ENCODE peak calls at places on chromosomes 6 and 20, in ten cellular contexts. N is NCI-H524 treated with DMSO at 0.1 percent for 48 hours; J is stimulated activated CD4-positive, alpha-beta T cell treated with anti-CD3 and anti-CD28 coated beads, Interleukin-2, amount 100 ng/mL, for 48 hours; Z is stimulated activated naive CD8-positive, alpha-beta T cell treated with anti-CD3 and anti-CD28 coated beads, Interleukin-15, Interleukin-2, amounts not matched to agents 100 U/mL and 50 U/mL, for 24 hours; C is HFF-Myc; Q is B cell; X is ecto neural progenitor cell; A is mammary epithelial cell; W is NCI-H2171; M is activated CD4-positive, alpha-beta T cell treated with anti-CD3 and anti-CD28 coated beads, Interleukin-2, amount 10 ng/mL, durations not matched to agents 7 days and 5 days. F is an unnamed sample.

GRCh38 chr20:728022-728944 is 40.0 kb downstream of the SLC52A3 start:
- DNase-seq in C (no peak), M (peak; percentile 38), A (no peak), W (peak; percentile 94), N (peak; percentile 39), Z (peak; percentile 71), X (peak; percentile 87), Q (no peak), J (peak; percentile 54), F (peak; percentile 31)

GRCh38 chr6:68317366-68317765 is 317.7 kb upstream of the ADGRB3 start:
- DNase-seq in C (no peak), J (no peak), Z (no peak), A (no peak), X (no peak), W (no peak), M (no peak), N (no peak), Q (no peak), F (no peak)

GRCh38 chr6:148324297-148325007 is 18.2 kb upstream of the SASH1 start:
- DNase-seq in Q (no peak), A (no peak), W (no peak), M (no peak), N (no peak), Z (no peak), C (no peak), J (no peak), X (no peak), F (no peak)

GRCh38 chr6:125780540-125781306 is 10.0 kb upstream of the NCOA7 start:
- DNase-seq in W (peak; percentile 52), Q (peak; percentile 66), J (peak; percentile 45), C (no peak), Z (peak; percentile 64), N (peak; percentile 66), X (peak; percentile 51), A (peak; percentile 77), M (peak; percentile 60), F (peak; percentile 80)

GRCh38 chr6:24931752-24932691 is 3.7 kb downstream of the RIPOR2 start:
- DNase-seq in M (no peak), J (no peak), Z (peak; percentile 25), N (no peak), Q (no peak), W (no peak), X (no peak), A (peak; percentile 62), C (no peak), F (no peak)

GRCh38 chr6:36727491-36728021 is 29.9 kb downstream of the RAB44 start:
- DNase-seq in M (peak; percentile 17), C (peak; percentile 24), W (peak; percentile 93), A (peak; percentile 57), Z (no peak), Q (no peak), J (no peak), X (no peak), N (peak; percentile 87), F (peak; percentile 74)

GRCh38 chr6:142530566-142530965 is 228.8 kb downstream of the ADGRG6 start:
- DNase-seq in C (no peak), Z (no peak), N (no peak), W (no peak), Q (no peak), M (no peak), A (no peak), X (no peak), J (no peak), F (no peak)

GRCh38 chr6:33664506-33665057 is 43.5 kb downstream of the ITPR3 start:
- DNase-seq in Q (no peak), C (no peak), A (no peak), J (no peak), W (no peak), M (no peak), X (no peak), N (no peak), Z (no peak), F (no peak)

GRCh38 chr6:87118054-87118453 is 23.1 kb upstream of the CGA start:
- DNase-seq in Q (no peak), M (no peak), N (no peak), J (no peak), Z (no peak), A (peak; percentile 87), C (no peak), X (no peak), W (no peak), F (no peak)

GRCh38 chr20:40939667-40940066 is 89.0 kb upstream of the TOP1 start:
- DNase-seq in A (no peak), J (no peak), Z (no peak), Q (no peak), C (no peak), X (no peak), W (no peak), N (no peak), M (no peak), F (no peak)

GRCh38 chr6:155373276-155373675 is 59.0 kb upstream of the TFB1M start:
- DNase-seq in M (no peak), J (no peak), C (peak; percentile 31), X (no peak), Q (no peak), A (no peak), N (no peak), Z (no peak), W (no peak), F (no peak)

GRCh38 chr6:64817525-64817924 is 889.5 kb downstream of the EYS start:
- DNase-seq in C (no peak), A (no peak), X (no peak), W (peak; percentile 41), Q (no peak), Z (no peak), N (peak; percentile 49), J (no peak), M (no peak), F (no peak)

GRCh38 chr20:47970282-47970903 is 185.1 kb upstream of the SULF2 start:
- DNase-seq in X (no peak), Q (no peak), W (no peak), A (no peak), M (no peak), N (no peak), C (no peak), J (no peak), Z (no peak), F (peak; percentile 43)

GRCh38 chr20:4444404-4444803 is 277.3 kb upstream of the PRND start:
- DNase-seq in M (no peak), W (no peak), A (peak; percentile 92), Z (no peak), N (no peak), X (no peak), J (no peak), Q (no peak), C (no peak), F (no peak)

GRCh38 chr20:23111944-23112342 is 25.8 kb upstream of the CD93 start:
- DNase-seq in Z (no peak), X (no peak), M (no peak), C (no peak), J (no peak), W (no peak), N (no peak), A (no peak), Q (no peak), F (no peak)

GRCh38 chr6:141467881-141468280 is 664.8 kb upstream of the GJE1 start:
- DNase-seq in C (no peak), Q (no peak), N (no peak), X (no peak), J (no peak), Z (no peak), M (no peak), A (no peak), W (no peak), F (no peak)

GRCh38 chr20:32780749-32781402 is 18.7 kb downstream of the DNMT3B start:
- DNase-seq in N (no peak), M (no peak), X (peak; percentile 70), A (no peak), Z (no peak), J (no peak), C (no peak), W (no peak), Q (no peak), F (no peak)

GRCh38 chr20:15942130-15942529 is 631.1 kb downstream of the KIF16B start:
- DNase-seq in N (no peak), M (no peak), J (no peak), X (no peak), Q (no peak), A (peak; percentile 66), Z (no peak), W (no peak), C (no peak), F (no peak)

GRCh38 chr6:113664909-113665308 is 192.2 kb upstream of the MARCKS start:
- DNase-seq in X (no peak), Q (no peak), M (no peak), N (no peak), W (peak; percentile 56), C (no peak), Z (no peak), A (no peak), J (no peak), F (no peak)

GRCh38 chr6:145247677-145248419 is 487.5 kb downstream of the EPM2A start:
- DNase-seq in N (no peak), Z (no peak), Q (no peak), A (peak; percentile 83), C (peak; percentile 58), X (no peak), W (no peak), M (no peak), J (no peak), F (peak; percentile 24)

GRCh38 chr6:99905209-99906106 is 88.6 kb downstream of the MCHR2 start:
- DNase-seq in W (peak; percentile 7), J (no peak), A (peak; percentile 50), X (no peak), C (peak; percentile 61), M (no peak), N (peak; percentile 20), Q (no peak), Z (no peak), F (no peak)

GRCh38 chr20:37430044-37430443 is 84.1 kb downstream of the SRC start:
- DNase-seq in X (no peak), A (no peak), M (no peak), W (no peak), Z (no peak), N (no peak), Q (no peak), J (no peak), C (no peak), F (no peak)

GRCh38 chr20:42082611-42083010 is 464.4 kb upstream of the CHD6 start:
- DNase-seq in J (no peak), C (peak; percentile 1), X (no peak), N (no peak), W (peak; percentile 31), Q (no peak), A (no peak), Z (no peak), M (no peak), F (no peak)

GRCh38 chr20:12660918-12661317 is 347.9 kb upstream of the SPTLC3 start:
- DNase-seq in J (no peak), Z (no peak), C (no peak), A (peak; percentile 6), Q (no peak), M (no peak), X (no peak), W (no peak), N (no peak), F (no peak)

GRCh38 chr6:33667776-33668175 is 43.7 kb downstream of the UQCC2 start:
- DNase-seq in C (no peak), A (no peak), N (no peak), X (no peak), M (no peak), Z (no peak), Q (no peak), W (no peak), J (no peak), F (no peak)

GRCh38 chr6:30915591-30915946 is 1.5 kb downstream of the VARS2 start:
- DNase-seq in W (peak; percentile 21), C (peak; percentile 56), N (no peak), J (no peak), Q (no peak), M (peak; percentile 42), A (peak; percentile 49), X (no peak), Z (no peak), F (peak; percentile 54)

GRCh38 chr20:36528875-36529425 is 12.4 kb upstream of the MYL9 start:
- DNase-seq in M (no peak), J (no peak), C (no peak), A (no peak), Q (no peak), Z (no peak), X (no peak), N (no peak), W (peak; percentile 62), F (no peak)

F was measured in HL-60.